ENCODE peak calls at places on chromosome 11, in eight cellular contexts. L, S, R, T, C, A, W and D are unnamed samples.

GRCh38 chr11:2150206-2150847 is 10.7 kb downstream of the INS start:
- DNase-seq in S (no peak), T (no peak), R (no peak), A (peak), W (peak), C (no peak), L (peak), D (no peak)

GRCh38 chr11:61851128-61851899 is 23.2 kb downstream of the FADS2 start:
- DNase-seq in W (no peak), L (no peak), C (no peak), A (no peak), R (no peak), S (no peak), T (no peak), D (no peak)

GRCh38 chr11:83566948-83567347 is 280.8 kb upstream of the CCDC90B start:
- DNase-seq in W (no peak), A (no peak), C (peak), L (peak), R (no peak), T (no peak), S (no peak), D (no peak)

GRCh38 chr11:44632466-44633123 is 67.1 kb downstream of the CD82 start:
- DNase-seq in S (peak), R (no peak), T (no peak), C (no peak), A (no peak), L (peak), W (peak), D (peak)

GRCh38 chr11:40188848-40189247 is 1270.6 kb downstream of the LRRC4C start:
- DNase-seq in A (no peak), C (no peak), S (no peak), R (no peak), L (no peak), W (no peak), T (no peak), D (no peak)

GRCh38 chr11:56988614-56989013 is at the start of gene OR5AK2:
- DNase-seq in A (no peak), R (no peak), W (no peak), T (no peak), L (no peak), C (no peak), S (no peak), D (no peak)

GRCh38 chr11:27433742-27434141 is 38.8 kb downstream of the LGR4 start:
- DNase-seq in L (no peak), T (no peak), S (no peak), W (no peak), C (no peak), A (no peak), R (no peak), D (no peak)

GRCh38 chr11:77497368-77497767 is 23.5 kb upstream of the PAK1 start:
- DNase-seq in A (no peak), S (no peak), C (no peak), T (no peak), W (no peak), R (no peak), L (no peak), D (no peak)

GRCh38 chr11:113540416-113541330 is 65.5 kb upstream of the DRD2 start:
- DNase-seq in L (no peak), R (no peak), S (no peak), T (no peak), W (no peak), A (no peak), C (no peak), D (no peak)

GRCh38 chr11:70592641-70593165 is 194.4 kb downstream of the CTTN start:
- DNase-seq in A (no peak), S (no peak), C (no peak), L (no peak), W (no peak), T (no peak), R (no peak), D (no peak)

GRCh38 chr11:59206635-59207034 is 6.1 kb downstream of the MPEG1 start:
- DNase-seq in L (peak), R (no peak), W (peak), A (peak), T (peak), C (no peak), S (peak), D (peak)

GRCh38 chr11:112507281-112507680 is 246.6 kb upstream of the PLET1 start:
- DNase-seq in W (no peak), R (no peak), T (no peak), C (no peak), L (no peak), S (no peak), A (no peak), D (no peak)

GRCh38 chr11:105838668-105839403 is 183.2 kb downstream of the MSANTD4 start:
- DNase-seq in A (no peak), W (no peak), C (peak), T (no peak), S (no peak), L (no peak), R (no peak), D (no peak)

GRCh38 chr11:98137437-98137836 is 883.3 kb upstream of the CNTN5 start:
- DNase-seq in W (no peak), R (no peak), C (no peak), S (no peak), L (no peak), A (no peak), T (no peak), D (no peak)

GRCh38 chr11:117345039-117345438 is 17.4 kb downstream of the CEP164 start:
- DNase-seq in C (no peak), L (no peak), A (no peak), R (no peak), T (no peak), W (no peak), S (no peak), D (no peak)

GRCh38 chr11:67436459-67437081 is 912 bp downstream of the PTPRCAP start:
- DNase-seq in R (peak), C (no peak), A (no peak), W (no peak), T (no peak), S (no peak), L (no peak), D (no peak)

GRCh38 chr11:70688142-70688541 is 289.8 kb downstream of the CTTN start:
- DNase-seq in T (no peak), A (no peak), L (no peak), S (peak), C (no peak), W (no peak), R (no peak), D (peak)

GRCh38 chr11:41579546-41579945 is 120.1 kb upstream of the LRRC4C start:
- DNase-seq in A (no peak), T (no peak), L (no peak), C (peak), S (no peak), R (no peak), W (no peak), D (no peak)

GRCh38 chr11:19800714-19801519 is 88.3 kb downstream of the NAV2 start:
- DNase-seq in S (no peak), W (no peak), T (no peak), R (no peak), A (no peak), L (peak), C (no peak), D (no peak)
- TF ChIP-seq CTCF in S (no peak), W (peak), T (no peak), R (no peak), A (no peak), L (no peak), C (no peak), D (no peak)

GRCh38 chr11:125842319-125842948 is 9.3 kb downstream of the PATE4 start:
- DNase-seq in T (no peak), L (no peak), A (no peak), R (no peak), C (no peak), W (peak), S (no peak), D (no peak)

DNA sequence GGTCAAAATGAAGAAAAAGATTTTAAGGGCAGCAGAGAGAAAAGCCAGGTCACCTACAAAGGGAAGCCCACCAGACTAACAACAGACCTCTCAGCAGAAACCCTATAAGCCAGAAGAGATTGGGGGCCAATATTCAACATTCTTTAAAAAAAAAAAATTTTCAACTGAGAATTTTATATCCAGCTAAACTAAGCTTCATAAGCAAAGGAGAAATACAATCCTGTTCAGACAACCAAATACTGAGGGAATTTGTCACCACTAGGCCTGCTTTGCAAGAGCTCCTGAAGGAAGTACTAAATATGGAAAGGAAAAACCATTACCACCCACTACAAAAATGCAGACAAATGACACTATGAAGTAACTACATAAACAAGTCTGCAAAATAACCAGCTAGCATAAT is 13.1 kb downstream of the PATE4 start:
- DNase-seq in C (no peak), T (no peak), A (no peak), L (no peak), W (no peak), R (no peak), S (no peak), D (no peak)
- TF ChIP-seq CTCF in C (no peak), T (no peak), A (no peak), L (no peak), W (no peak), R (no peak), S (no peak), D (no peak)

DNA sequence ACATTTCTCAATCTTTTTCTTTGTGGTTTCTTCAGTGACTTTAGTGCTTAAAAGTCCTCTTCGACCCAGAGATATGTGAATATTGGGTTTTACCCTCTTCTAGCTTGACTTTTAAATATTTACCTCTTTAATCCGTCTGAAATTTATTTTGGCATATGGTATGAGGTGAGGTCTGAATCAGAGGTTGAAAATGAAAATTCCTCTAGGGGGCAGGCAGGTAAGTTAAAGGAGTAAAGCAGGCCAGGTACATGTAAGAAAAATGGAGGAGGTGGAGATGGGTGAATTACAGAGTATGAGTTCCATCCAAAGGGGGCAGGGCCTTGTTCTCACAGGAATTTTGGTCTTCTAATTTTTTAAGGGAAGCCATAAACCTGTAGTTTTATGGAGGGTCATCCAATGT is 263.8 kb upstream of the NARS2 start:
- DNase-seq in A (no peak), S (no peak), L (no peak), T (no peak), W (no peak), R (no peak), C (peak), D (no peak)
- TF ChIP-seq CTCF in A (no peak), S (peak), L (no peak), T (no peak), W (no peak), R (no peak), C (no peak), D (no peak)

GRCh38 chr11:131906963-131907362 is 536.5 kb downstream of the NTM start:
- DNase-seq in A (no peak), S (no peak), L (peak), C (no peak), R (no peak), W (no peak), T (no peak), D (no peak)
- TF ChIP-seq CTCF in A (peak), S (no peak), L (peak), C (no peak), R (no peak), W (no peak), T (no peak), D (no peak)